ENCODE peak calls at places on chromosomes 7 and 10, in five cellular contexts. I, Z, E, S and M are unnamed samples.

GRCh38 chr7:46291064-46291463 is 370.0 kb upstream of the IGFBP3 start:
- DNase-seq in Z (no peak), S (no peak), E (no peak), I (no peak), M (no peak)

GRCh38 chr10:67976292-67977245 is 92.1 kb downstream of the SIRT1 start:
- DNase-seq in Z (no peak), I (no peak), E (no peak), S (no peak), M (no peak)

GRCh38 chr7:103150192-103150591 is 1.3 kb upstream of the NAPEPLD start:
- DNase-seq in Z (no peak), E (no peak), S (no peak), I (no peak), M (no peak)

GRCh38 chr7:156665101-156665500 is 24.5 kb downstream of the RNF32 start:
- DNase-seq in I (no peak), E (no peak), S (no peak), Z (no peak), M (no peak)

GRCh38 chr10:6924166-6924565 is 344.1 kb upstream of the PRKCQ start:
- DNase-seq in I (no peak), Z (no peak), S (no peak), E (no peak), M (no peak)

GRCh38 chr7:100620239-100620638 is 7.9 kb downstream of the MOSPD3 start:
- DNase-seq in I (no peak), E (no peak), Z (no peak), S (no peak), M (no peak)

GRCh38 chr7:3432916-3433315 is 131.9 kb downstream of the SDK1 start:
- DNase-seq in E (no peak), I (no peak), Z (no peak), S (no peak), M (no peak)

GRCh38 chr7:132750056-132750455 is 173.8 kb upstream of the PLXNA4 start:
- DNase-seq in S (no peak), E (no peak), Z (no peak), I (no peak), M (no peak)

GRCh38 chr7:106262268-106262881 is 22.4 kb downstream of the NAMPT start:
- DNase-seq in E (no peak), Z (no peak), I (no peak), S (no peak), M (no peak)

GRCh38 chr10:17989908-17990767 is 38.4 kb downstream of the SLC39A12 start:
- DNase-seq in S (no peak), E (no peak), I (no peak), Z (no peak), M (no peak)

GRCh38 chr7:131945313-131945831 is 388.9 kb upstream of the PODXL start:
- DNase-seq in S (no peak), I (peak; percentile 23), Z (no peak), E (no peak), M (no peak)

GRCh38 chr7:73706122-73707044 is 13.1 kb downstream of the STX1A start:
- DNase-seq in E (no peak), Z (no peak), I (no peak), S (no peak), M (no peak)

GRCh38 chr10:75541411-75541810 is 110.0 kb downstream of the LRMDA start:
- DNase-seq in Z (no peak), I (no peak), E (no peak), S (no peak), M (no peak)

GRCh38 chr10:117541909-117542705 is 439 bp upstream of the EMX2 start:
- DNase-seq in Z (no peak), E (no peak), I (peak; percentile 94), S (no peak), M (no peak)

GRCh38 chr10:61895898-61896605 is 5.4 kb upstream of the ARID5B start:
- DNase-seq in E (no peak), Z (no peak), I (no peak), S (no peak), M (no peak)

GRCh38 chr7:50507898-50508470 is 57.2 kb downstream of the DDC start:
- DNase-seq in Z (no peak), S (no peak), E (no peak), I (no peak), M (no peak)

GRCh38 chr7:115707684-115708341 is 322.8 kb downstream of the TFEC start:
- DNase-seq in S (no peak), I (no peak), Z (no peak), E (no peak), M (no peak)

GRCh38 chr7:82443801-82444219 is 233 bp upstream of the CACNA2D1 start:
- DNase-seq in E (no peak), S (peak; percentile 83), Z (peak; percentile 49), I (peak; percentile 81), M (peak; percentile 66)

GRCh38 chr7:3805151-3805550 is 504.1 kb downstream of the SDK1 start:
- DNase-seq in S (no peak), Z (no peak), E (no peak), I (no peak), M (no peak)

GRCh38 chr10:22252801-22253577 is 35.2 kb upstream of the EBLN1 start:
- DNase-seq in S (peak; percentile 76), E (peak; percentile 42), Z (no peak), I (peak; percentile 59), M (no peak)

GRCh38 chr10:119542990-119543813 is 683 bp upstream of the RGS10 start:
- DNase-seq in S (peak; percentile 76), E (peak; percentile 57), I (peak; percentile 58), Z (no peak), M (no peak)

GRCh38 chr7:94313926-94314325 is 80.8 kb upstream of the COL1A2 start:
- DNase-seq in I (no peak), E (no peak), Z (no peak), S (no peak), M (no peak)

GRCh38 chr10:116079355-116079754 is 193.7 kb downstream of the GFRA1 start:
- DNase-seq in Z (no peak), E (no peak), I (no peak), S (no peak), M (no peak)

GRCh38 chr7:16589895-16590294 is 55.7 kb downstream of the ANKMY2 start:
- DNase-seq in Z (no peak), E (no peak), I (no peak), S (no peak), M (no peak)

GRCh38 chr10:122308487-122309141 is 37.5 kb downstream of the BTBD16 start:
- DNase-seq in I (peak; percentile 25), Z (no peak), E (no peak), S (no peak), M (no peak)

GRCh38 chr10:42932735-42933453 is 144.0 kb upstream of the RET start:
- DNase-seq in E (no peak), S (no peak), I (no peak), Z (no peak), M (no peak)

GRCh38 chr7:8217200-8218068 is 44.5 kb downstream of the ICA1 start:
- DNase-seq in E (peak; percentile 59), S (no peak), Z (no peak), I (no peak), M (no peak)

DNA sequence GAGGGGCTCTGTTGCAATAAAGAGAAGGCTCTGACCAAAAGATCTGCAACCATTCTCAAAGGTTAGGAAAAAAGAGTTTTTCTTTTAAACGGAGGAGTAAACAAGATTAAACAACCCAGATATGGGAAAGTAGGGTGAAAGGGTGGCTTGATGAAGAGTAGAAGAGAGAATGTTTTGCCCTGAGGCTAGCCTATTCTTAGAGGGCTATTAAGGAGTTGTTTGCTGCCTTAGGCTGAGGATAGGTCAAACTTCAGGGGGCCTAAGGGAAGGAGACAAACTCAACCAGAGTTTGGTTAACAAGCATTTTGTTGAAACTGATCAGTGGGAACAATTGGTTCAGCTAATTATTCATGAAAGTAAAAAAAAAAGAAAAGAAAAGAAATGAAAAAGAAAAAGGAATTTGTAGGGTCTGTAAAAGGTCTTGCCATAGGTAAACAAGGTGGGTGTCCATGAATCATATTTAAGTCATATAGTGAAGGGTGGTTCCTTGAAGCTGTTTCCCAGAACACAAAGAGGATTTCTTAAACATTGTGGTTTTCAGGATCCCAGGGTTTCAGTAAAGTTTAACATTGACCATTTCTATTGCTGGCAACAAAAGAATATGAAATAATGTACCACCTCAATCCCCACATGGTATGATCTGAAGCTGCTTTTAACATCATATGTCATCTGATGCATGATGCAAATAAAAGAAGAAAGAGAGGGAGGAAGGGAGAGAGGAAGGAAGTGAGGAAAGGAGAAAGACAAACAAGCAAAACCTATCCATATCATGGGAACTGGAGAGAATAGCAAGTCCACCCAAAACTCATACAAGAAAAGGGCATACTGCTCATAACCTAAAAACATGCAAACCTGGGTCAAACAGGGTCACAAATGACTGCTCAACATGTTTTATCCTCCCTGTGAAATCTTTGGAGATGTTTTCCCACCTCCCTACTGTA is 663.7 kb downstream of the SORCS1 start:
- DNase-seq in E (no peak), Z (no peak), I (no peak), S (no peak), M (no peak)
- H3K4me1 ChIP-seq in E (no peaks in the 10 kb centered on the region), Z (no peaks in the 10 kb centered on the region), I (no peaks in the 10 kb centered on the region), S (no peaks in the 10 kb centered on the region), M (no peaks in the 10 kb centered on the region)

GRCh38 chr10:14573666-14574261 is 200.9 kb downstream of the FAM107B start:
- DNase-seq in S (no peak), E (no peak), I (no peak), Z (no peak), M (no peak)

GRCh38 chr10:14567421-14567820 is 207.3 kb downstream of the FAM107B start:
- DNase-seq in I (no peak), Z (no peak), E (no peak), S (no peak), M (no peak)

GRCh38 chr10:14571866-14572507 is 202.7 kb downstream of the FAM107B start:
- DNase-seq in Z (peak; percentile 66), S (peak; percentile 86), I (no peak), E (peak; percentile 84), M (peak; percentile 41)

GRCh38 chr10:14569274-14570060 is 205.2 kb downstream of the FAM107B start:
- DNase-seq in S (no peak), E (peak; percentile 45), Z (no peak), I (no peak), M (no peak)

DNA sequence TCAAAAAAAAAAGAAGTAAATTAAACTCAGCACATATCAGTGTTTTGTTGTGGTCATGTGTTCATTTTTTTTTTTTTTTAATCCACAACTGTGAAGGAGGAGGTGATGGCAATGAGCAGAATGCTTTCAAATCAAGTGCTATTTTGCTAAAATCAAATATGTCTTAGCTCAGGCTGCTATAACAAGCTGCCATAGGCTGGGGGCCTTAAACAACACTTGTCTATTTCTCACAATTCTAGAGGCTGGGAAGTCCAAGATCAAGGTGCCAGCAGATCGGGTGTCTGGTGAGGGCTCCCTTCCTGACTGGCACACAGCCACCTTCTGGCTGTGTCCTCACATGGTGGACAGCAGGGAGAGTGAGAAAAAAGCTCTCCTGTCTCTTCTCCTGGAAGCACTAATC is 203.9 kb downstream of the FAM107B start:
- DNase-seq in S (no peak), Z (no peak), I (no peak), E (peak; percentile 28), M (no peak)
- H3K4me3 ChIP-seq in S (peak overlapping the region; percentile 9), Z (no peak overlapping the region), I (no peak overlapping the region), E (peak overlapping the region; percentile 70), M (no peak overlapping the region)

GRCh38 chr10:80528185-80528700 is 9.5 kb upstream of the SH2D4B start:
- DNase-seq in S (no peak), Z (no peak), I (no peak), E (no peak), M (no peak)
- H3K4me1 ChIP-seq in S (peaks cover 48% of the 10 kb centered on the region), Z (no peaks in the 10 kb centered on the region), I (no peaks in the 10 kb centered on the region), E (peaks cover 87% of the 10 kb centered on the region), M (no peaks in the 10 kb centered on the region)

DNA sequence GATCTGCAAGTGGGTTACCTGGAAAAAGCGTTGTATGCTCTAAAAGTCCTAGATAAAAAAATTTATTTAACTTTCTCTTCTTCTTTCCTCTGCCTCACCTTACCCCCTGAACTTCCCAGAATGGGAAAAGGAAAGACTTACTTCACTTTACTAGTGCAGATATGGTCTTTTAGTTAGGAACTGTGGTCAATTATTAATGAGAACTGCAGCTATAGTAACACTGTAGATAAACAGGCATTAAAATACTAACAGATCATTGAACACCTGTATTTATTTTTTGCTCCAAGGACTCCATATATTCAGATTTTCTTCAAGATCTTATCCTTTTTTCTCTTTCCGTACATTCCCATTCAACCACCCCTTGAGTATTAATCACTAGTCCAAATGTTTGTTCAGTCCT is 4.4 kb downstream of the CPVL start:
- DNase-seq in Z (no peak), E (no peak), I (no peak), S (no peak), M (no peak)
- H3K4me3 ChIP-seq in Z (no peak overlapping the region), E (no peak overlapping the region), I (no peak overlapping the region), S (no peak overlapping the region), M (no peak overlapping the region)